ENCODE peak calls at places on chromosomes 1 and 21, in five cellular contexts. One of them, this sample, is unnamed.

GRCh38 chr1:41041866-41042265 is 20.3 kb upstream of the SLFNL1 start:
- DNase-seq in K562: no peak
- DNase-seq in mucosa of descending colon: no peak
- DNase-seq in fibroblast of lung: peak; percentile 34
- DNase-seq in left ventricle myocardium inferior: no peak
- DNase-seq in this sample: no peak

GRCh38 chr1:69946935-69947334 is 258.4 kb downstream of the LRRC40 start:
- DNase-seq in K562: no peak
- DNase-seq in mucosa of descending colon: no peak
- DNase-seq in fibroblast of lung: no peak
- DNase-seq in left ventricle myocardium inferior: no peak
- DNase-seq in this sample: no peak

GRCh38 chr1:239587066-239587465 is 200.7 kb downstream of the CHRM3 start:
- DNase-seq in K562: no peak
- DNase-seq in mucosa of descending colon: peak; percentile 27
- DNase-seq in fibroblast of lung: no peak
- DNase-seq in left ventricle myocardium inferior: no peak
- DNase-seq in this sample: no peak

GRCh38 chr1:189782280-189782679 is 695.4 kb downstream of the BRINP3 start:
- DNase-seq in K562: no peak
- DNase-seq in mucosa of descending colon: no peak
- DNase-seq in fibroblast of lung: no peak
- DNase-seq in left ventricle myocardium inferior: no peak
- DNase-seq in this sample: no peak

GRCh38 chr1:108598340-108598739 is 38.4 kb downstream of the EEIG2 start:
- DNase-seq in K562: no peak
- DNase-seq in mucosa of descending colon: no peak
- DNase-seq in fibroblast of lung: peak; percentile 52
- DNase-seq in left ventricle myocardium inferior: no peak
- DNase-seq in this sample: no peak

GRCh38 chr21:33854604-33855003 is 61.0 kb downstream of the ATP5PO start:
- DNase-seq in K562: no peak
- DNase-seq in mucosa of descending colon: no peak
- DNase-seq in fibroblast of lung: no peak
- DNase-seq in left ventricle myocardium inferior: no peak
- DNase-seq in this sample: peak; percentile 75

GRCh38 chr1:66758247-66758755 is 6.0 kb downstream of the DYNLT5 start:
- DNase-seq in K562: peak; percentile 55
- DNase-seq in mucosa of descending colon: no peak
- DNase-seq in fibroblast of lung: no peak
- DNase-seq in left ventricle myocardium inferior: no peak
- DNase-seq in this sample: no peak

GRCh38 chr1:183871568-183871967 is 66.6 kb downstream of the RGL1 start:
- DNase-seq in K562: no peak
- DNase-seq in mucosa of descending colon: no peak
- DNase-seq in fibroblast of lung: no peak
- DNase-seq in left ventricle myocardium inferior: no peak
- DNase-seq in this sample: no peak

GRCh38 chr1:204254031-204254661 is 40.4 kb upstream of the GOLT1A start:
- DNase-seq in K562: no peak
- DNase-seq in mucosa of descending colon: no peak
- DNase-seq in fibroblast of lung: no peak
- DNase-seq in left ventricle myocardium inferior: peak; percentile 37
- DNase-seq in this sample: no peak

GRCh38 chr1:166952002-166952746 is 23.2 kb downstream of the ILDR2 start:
- DNase-seq in K562: no peak
- DNase-seq in mucosa of descending colon: no peak
- DNase-seq in fibroblast of lung: peak; percentile 94
- DNase-seq in left ventricle myocardium inferior: peak; percentile 29
- DNase-seq in this sample: peak; percentile 45

GRCh38 chr1:85278853-85279314 is 2.5 kb upstream of the BCL10 start:
- DNase-seq in K562: peak; percentile 27
- DNase-seq in mucosa of descending colon: no peak
- DNase-seq in fibroblast of lung: peak; percentile 96
- DNase-seq in left ventricle myocardium inferior: no peak
- DNase-seq in this sample: peak; percentile 53

GRCh38 chr1:97906567-97907228 is 14.1 kb downstream of the DPYD start:
- DNase-seq in K562: no peak
- DNase-seq in mucosa of descending colon: no peak
- DNase-seq in fibroblast of lung: peak; percentile 97
- DNase-seq in left ventricle myocardium inferior: peak; percentile 39
- DNase-seq in this sample: no peak

GRCh38 chr1:150881331-150882070 is 5.1 kb upstream of the ARNT start:
- DNase-seq in K562: no peak
- DNase-seq in mucosa of descending colon: no peak
- DNase-seq in fibroblast of lung: peak; percentile 90
- DNase-seq in left ventricle myocardium inferior: no peak
- DNase-seq in this sample: no peak

GRCh38 chr1:78005755-78006154 is 1.0 kb downstream of the DNAJB4 start:
- DNase-seq in K562: no peak
- DNase-seq in mucosa of descending colon: no peak
- DNase-seq in fibroblast of lung: peak; percentile 90
- DNase-seq in left ventricle myocardium inferior: no peak
- DNase-seq in this sample: peak; percentile 21

GRCh38 chr1:154867841-154868610 is 2.1 kb downstream of the KCNN3 start:
- DNase-seq in K562: no peak
- DNase-seq in mucosa of descending colon: no peak
- DNase-seq in fibroblast of lung: no peak
- DNase-seq in left ventricle myocardium inferior: no peak
- DNase-seq in this sample: no peak

GRCh38 chr21:45179568-45180288 is 105.3 kb downstream of the ADARB1 start:
- DNase-seq in K562: no peak
- DNase-seq in mucosa of descending colon: no peak
- DNase-seq in fibroblast of lung: no peak
- DNase-seq in left ventricle myocardium inferior: no peak
- DNase-seq in this sample: no peak

GRCh38 chr1:248807067-248807737 is 18.5 kb downstream of the SH3BP5L start:
- DNase-seq in K562: peak; percentile 77
- DNase-seq in mucosa of descending colon: peak; percentile 82
- DNase-seq in fibroblast of lung: no peak
- DNase-seq in left ventricle myocardium inferior: peak; percentile 46
- DNase-seq in this sample: no peak

GRCh38 chr1:233183226-233184020 is 112.1 kb downstream of the PCNX2 start:
- DNase-seq in K562: no peak
- DNase-seq in mucosa of descending colon: no peak
- DNase-seq in fibroblast of lung: peak; percentile 80
- DNase-seq in left ventricle myocardium inferior: no peak
- DNase-seq in this sample: no peak

GRCh38 chr1:235287208-235287882 is 40.6 kb downstream of the ARID4B start:
- DNase-seq in K562: no peak
- DNase-seq in mucosa of descending colon: no peak
- DNase-seq in fibroblast of lung: no peak
- DNase-seq in left ventricle myocardium inferior: no peak
- DNase-seq in this sample: no peak

GRCh38 chr21:42061866-42062542 is 9.1 kb upstream of the UMODL1 start:
- DNase-seq in K562: no peak
- DNase-seq in mucosa of descending colon: peak; percentile 28
- DNase-seq in fibroblast of lung: no peak
- DNase-seq in left ventricle myocardium inferior: no peak
- DNase-seq in this sample: no peak

GRCh38 chr21:42061195-42061865 is 9.8 kb upstream of the UMODL1 start:
- DNase-seq in K562: no peak
- DNase-seq in mucosa of descending colon: peak; percentile 52
- DNase-seq in fibroblast of lung: no peak
- DNase-seq in left ventricle myocardium inferior: peak; percentile 44
- DNase-seq in this sample: no peak

GRCh38 chr21:42063206-42063577 is 7.9 kb upstream of the UMODL1 start:
- DNase-seq in K562: no peak
- DNase-seq in mucosa of descending colon: peak; percentile 66
- DNase-seq in fibroblast of lung: no peak
- DNase-seq in left ventricle myocardium inferior: no peak
- DNase-seq in this sample: no peak

GRCh38 chr21:42063578-42064521 is 7.3 kb upstream of the UMODL1 start:
- DNase-seq in K562: no peak
- DNase-seq in mucosa of descending colon: peak; percentile 78
- DNase-seq in fibroblast of lung: peak; percentile 20
- DNase-seq in left ventricle myocardium inferior: no peak
- DNase-seq in this sample: peak; percentile 62

DNA sequence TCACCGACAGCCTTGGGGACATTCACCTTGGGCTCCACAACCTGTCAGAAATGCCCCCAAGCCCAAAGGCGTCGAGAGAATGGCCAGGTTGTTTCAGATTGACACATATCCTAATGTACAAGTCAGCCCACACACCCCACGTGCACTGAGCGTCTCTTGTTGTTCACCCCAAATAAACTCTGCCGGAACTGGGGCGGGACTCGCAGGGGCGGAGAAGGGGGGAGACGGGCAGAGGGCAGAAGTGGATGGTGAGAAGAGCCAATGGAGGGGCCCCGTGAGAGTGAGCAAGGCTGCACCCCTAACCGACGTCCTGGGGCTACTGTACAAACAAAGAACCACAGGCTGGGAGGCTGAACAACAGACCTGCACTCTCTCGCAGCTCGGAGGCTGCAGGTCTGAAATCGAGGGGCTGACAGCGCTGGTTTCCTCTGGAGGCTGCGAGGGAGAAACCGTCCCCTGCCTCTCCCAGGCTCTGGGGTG is 8.5 kb upstream of the UMODL1 start:
- DNase-seq in K562: no peak
- DNase-seq in mucosa of descending colon: peak; percentile 72
- DNase-seq in fibroblast of lung: no peak
- DNase-seq in left ventricle myocardium inferior: no peak
- DNase-seq in this sample: no peak
- H3K4me1 ChIP-seq in K562: peaks cover 12% of the 10 kb centered on the region
- H3K4me1 ChIP-seq in mucosa of descending colon: peaks cover 26% of the 10 kb centered on the region
- H3K4me1 ChIP-seq in fibroblast of lung: peaks cover 3% of the 10 kb centered on the region
- H3K4me1 ChIP-seq in left ventricle myocardium inferior: peaks cover 2% of the 10 kb centered on the region
- H3K4me1 ChIP-seq in this sample: peaks cover 37% of the 10 kb centered on the region

GRCh38 chr1:32742956-32743355 is 40.4 kb upstream of the SYNC start:
- DNase-seq in K562: peak; percentile 50
- DNase-seq in mucosa of descending colon: peak; percentile 83
- DNase-seq in fibroblast of lung: no peak
- DNase-seq in left ventricle myocardium inferior: no peak
- DNase-seq in this sample: no peak

GRCh38 chr1:32741417-32742131 is 39.0 kb upstream of the SYNC start:
- DNase-seq in K562: peak; percentile 97
- DNase-seq in mucosa of descending colon: peak; percentile 81
- DNase-seq in fibroblast of lung: no peak
- DNase-seq in left ventricle myocardium inferior: no peak
- DNase-seq in this sample: no peak

GRCh38 chr1:32742132-32742947 is 39.8 kb upstream of the SYNC start:
- DNase-seq in K562: peak; percentile 66
- DNase-seq in mucosa of descending colon: peak; percentile 70
- DNase-seq in fibroblast of lung: no peak
- DNase-seq in left ventricle myocardium inferior: no peak
- DNase-seq in this sample: no peak

GRCh38 chr1:32744063-32744410 is 41.5 kb upstream of the SYNC start:
- DNase-seq in K562: no peak
- DNase-seq in mucosa of descending colon: no peak
- DNase-seq in fibroblast of lung: no peak
- DNase-seq in left ventricle myocardium inferior: no peak
- DNase-seq in this sample: no peak

DNA sequence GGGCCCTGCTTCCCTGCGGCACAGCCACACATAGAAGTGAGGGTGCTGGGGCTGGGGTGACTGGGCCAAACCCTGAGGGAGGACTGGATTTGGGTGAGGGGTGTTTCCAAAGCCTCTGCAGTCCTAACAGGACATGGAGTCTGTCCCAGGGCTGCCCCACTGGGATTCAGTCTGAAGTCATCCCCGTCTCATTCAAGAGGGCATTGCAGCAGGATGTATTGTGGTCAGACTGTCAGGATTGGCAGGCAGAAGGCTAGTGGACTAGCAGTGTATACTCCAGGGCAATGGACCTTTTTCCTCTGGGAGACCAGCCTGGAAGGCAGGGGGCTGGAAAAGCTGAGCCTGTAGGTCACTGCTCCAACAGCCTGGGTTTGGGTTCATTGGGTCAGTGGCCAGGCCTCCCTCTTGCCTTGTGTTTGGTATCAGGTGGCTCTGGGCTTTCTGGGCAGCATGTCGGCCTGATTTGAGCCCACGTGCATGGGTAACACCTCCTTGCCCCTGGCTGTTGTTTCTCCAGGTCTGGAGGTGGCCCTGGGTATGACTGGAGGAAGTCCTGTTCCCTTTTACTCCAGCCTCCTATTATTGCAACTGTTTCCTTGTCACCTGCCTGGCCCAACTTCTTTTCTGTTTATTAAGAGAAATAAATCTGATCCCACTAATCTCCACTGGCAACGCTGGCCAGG is 41.0 kb upstream of the SYNC start:
- DNase-seq in K562: no peak
- DNase-seq in mucosa of descending colon: peak; percentile 54
- DNase-seq in fibroblast of lung: no peak
- DNase-seq in left ventricle myocardium inferior: no peak
- DNase-seq in this sample: no peak
- H3K4me3 ChIP-seq in K562: no peak overlapping the region
- H3K4me3 ChIP-seq in mucosa of descending colon: no peak overlapping the region
- H3K4me3 ChIP-seq in fibroblast of lung: no peak overlapping the region
- H3K4me3 ChIP-seq in left ventricle myocardium inferior: peak overlapping the region; percentile 83
- H3K4me3 ChIP-seq in this sample: peak overlapping the region; percentile 72

DNA sequence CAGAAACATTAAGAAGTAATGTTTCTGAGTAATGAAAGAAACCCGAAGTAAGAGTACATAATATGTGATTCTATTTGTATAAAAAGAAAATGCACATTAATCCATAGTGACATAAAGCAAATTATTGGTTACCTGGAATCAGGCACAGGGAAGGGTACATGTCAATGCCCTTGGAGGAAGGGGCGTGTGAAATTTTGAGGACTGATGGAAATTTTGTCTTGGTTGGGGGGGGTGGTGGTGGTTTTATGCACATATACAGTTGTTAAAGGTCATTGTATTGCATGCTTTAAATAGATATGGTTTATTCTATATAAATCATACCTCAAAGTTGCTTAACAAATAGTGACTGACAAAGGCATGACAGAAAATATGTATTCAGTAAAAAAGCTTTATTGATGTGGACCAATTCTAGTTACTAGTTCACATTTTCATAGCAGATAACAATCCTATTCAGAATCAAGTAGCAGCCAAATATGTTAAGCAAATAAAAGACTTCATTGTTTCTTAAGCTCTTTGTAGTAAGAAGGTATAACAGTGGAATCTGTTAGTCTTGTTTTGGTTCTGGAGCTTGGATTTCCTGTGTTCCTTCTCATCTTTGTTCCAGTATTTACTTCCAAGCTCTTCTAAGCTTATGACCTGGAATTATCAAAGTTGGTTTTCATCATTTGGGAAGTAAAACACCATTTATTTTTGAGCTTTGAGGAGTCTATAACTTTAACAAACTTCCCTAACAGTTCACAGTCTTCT is 15.1 kb downstream of the BACH1 start:
- DNase-seq in K562: no peak
- DNase-seq in mucosa of descending colon: no peak
- DNase-seq in fibroblast of lung: no peak
- DNase-seq in left ventricle myocardium inferior: no peak
- DNase-seq in this sample: no peak
- H3K4me1 ChIP-seq in K562: peaks cover 8% of the 10 kb centered on the region
- H3K4me1 ChIP-seq in mucosa of descending colon: no peaks in the 10 kb centered on the region
- H3K4me1 ChIP-seq in fibroblast of lung: peaks cover 2% of the 10 kb centered on the region
- H3K4me1 ChIP-seq in left ventricle myocardium inferior: peaks cover 64% of the 10 kb centered on the region
- H3K4me1 ChIP-seq in this sample: peaks cover 13% of the 10 kb centered on the region

DNA sequence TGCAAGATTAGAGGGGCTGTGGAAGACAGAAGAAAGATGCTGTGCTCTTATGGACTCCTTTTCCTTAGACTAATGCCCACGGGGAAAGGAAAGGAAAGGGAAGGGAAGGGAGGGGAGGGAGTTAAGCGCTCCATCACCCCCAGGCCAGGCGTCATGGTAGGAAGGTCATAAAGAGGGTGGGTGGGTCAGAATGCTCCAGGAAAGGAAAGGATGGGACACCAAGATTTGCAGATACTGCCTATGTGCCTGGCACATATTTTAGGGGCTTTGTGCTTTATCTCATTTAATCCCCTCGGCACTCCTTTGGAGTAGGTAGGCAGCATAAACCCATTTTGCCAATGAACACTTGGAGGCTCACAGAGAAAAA is 41.4 kb downstream of the MAB21L3 start:
- DNase-seq in K562: peak; percentile 33
- DNase-seq in mucosa of descending colon: no peak
- DNase-seq in fibroblast of lung: no peak
- DNase-seq in left ventricle myocardium inferior: no peak
- DNase-seq in this sample: no peak
- H3K4me3 ChIP-seq in K562: peak overlapping the region; percentile 45
- H3K4me3 ChIP-seq in mucosa of descending colon: no peak overlapping the region
- H3K4me3 ChIP-seq in fibroblast of lung: peak overlapping the region; percentile 33
- H3K4me3 ChIP-seq in left ventricle myocardium inferior: peak overlapping the region; percentile 65
- H3K4me3 ChIP-seq in this sample: peak overlapping the region; percentile 46